ENCODE peak calls at places on chromosomes 5 and 9, in nine cellular contexts. R, A, I, G, S, O, X, P and C are unnamed samples.

GRCh38 chr5:67339219-67339767 is 142.7 kb upstream of the CD180 start:
- DNase-seq in R (no peak), A (no peak), I (no peak), G (no peak), S (no peak), O (no peak), X (no peak), P (no peak), C (no peak)

GRCh38 chr5:66993448-66993847 is 203.2 kb downstream of the CD180 start:
- DNase-seq in R (no peak), A (no peak), I (no peak), G (no peak), S (no peak), O (no peak), X (no peak), P (no peak), C (no peak)

GRCh38 chr5:10192309-10192708 is 57.4 kb downstream of the ATPSCKMT start:
- DNase-seq in R (peak), A (peak), I (no peak), G (no peak), S (no peak), O (no peak), X (peak), P (no peak), C (peak)

GRCh38 chr5:1013238-1013947 is 4.8 kb downstream of the NKD2 start:
- DNase-seq in R (no peak), A (no peak), I (no peak), G (no peak), S (no peak), O (no peak), X (no peak), P (no peak), C (no peak)

GRCh38 chr5:56734066-56734766 is 81.1 kb upstream of the MAP3K1 start:
- DNase-seq in R (no peak), A (no peak), I (no peak), G (no peak), S (no peak), O (no peak), X (peak), P (no peak), C (no peak)

GRCh38 chr9:37390759-37391158 is 31.7 kb upstream of the GRHPR start:
- DNase-seq in R (peak), A (no peak), I (no peak), G (no peak), S (no peak), O (no peak), X (peak), P (no peak), C (no peak)

GRCh38 chr5:133681896-133682295 is 69.6 kb upstream of the FSTL4 start:
- DNase-seq in R (no peak), A (no peak), I (no peak), G (no peak), S (no peak), O (no peak), X (no peak), P (no peak), C (no peak)

GRCh38 chr9:119318371-119318770 is 50.9 kb downstream of the BRINP1 start:
- DNase-seq in R (no peak), A (no peak), I (no peak), G (no peak), S (no peak), O (no peak), X (no peak), P (no peak), C (no peak)

GRCh38 chr5:90351101-90351500 is 58.5 kb downstream of the CETN3 start:
- DNase-seq in R (no peak), A (no peak), I (no peak), G (no peak), S (no peak), O (no peak), X (no peak), P (no peak), C (no peak)

GRCh38 chr5:158590936-158591863 is 508.5 kb downstream of the EBF1 start:
- DNase-seq in R (peak), A (peak), I (no peak), G (no peak), S (no peak), O (no peak), X (peak), P (no peak), C (no peak)

GRCh38 chr9:22142681-22143080 is 133.6 kb upstream of the CDKN2B start:
- DNase-seq in R (peak), A (peak), I (no peak), G (peak), S (no peak), O (no peak), X (peak), P (no peak), C (no peak)

GRCh38 chr5:117077142-117077541 is 502.5 kb upstream of the SEMA6A start:
- DNase-seq in R (peak), A (no peak), I (no peak), G (no peak), S (no peak), O (no peak), X (peak), P (no peak), C (no peak)

GRCh38 chr9:125475385-125475784 is 213.8 kb downstream of the GAPVD1 start:
- DNase-seq in R (no peak), A (no peak), I (no peak), G (no peak), S (no peak), O (no peak), X (no peak), P (no peak), C (no peak)

GRCh38 chr5:122077451-122078115 is 476 bp downstream of the LOX start:
- DNase-seq in R (peak), A (no peak), I (peak), G (peak), S (no peak), O (peak), X (no peak), P (peak), C (no peak)

GRCh38 chr9:31639444-31639843 is 745.0 kb upstream of the ACO1 start:
- DNase-seq in R (no peak), A (no peak), I (no peak), G (no peak), S (no peak), O (no peak), X (no peak), P (no peak), C (no peak)

GRCh38 chr5:172835246-172836030 is 1.4 kb downstream of the ERGIC1 start:
- DNase-seq in R (peak), A (peak), I (no peak), G (no peak), S (peak), O (no peak), X (peak), P (no peak), C (no peak)

GRCh38 chr9:77763566-77763965 is 115.4 kb upstream of the GNA14 start:
- DNase-seq in R (no peak), A (no peak), I (no peak), G (no peak), S (no peak), O (no peak), X (no peak), P (no peak), C (no peak)

GRCh38 chr9:77766587-77766986 is 118.5 kb upstream of the GNA14 start:
- DNase-seq in R (no peak), A (no peak), I (no peak), G (no peak), S (no peak), O (no peak), X (no peak), P (no peak), C (no peak)

GRCh38 chr9:77769246-77769645 is 121.1 kb upstream of the GNA14 start:
- DNase-seq in R (no peak), A (no peak), I (no peak), G (peak), S (no peak), O (no peak), X (no peak), P (no peak), C (no peak)

GRCh38 chr9:77765781-77766259 is 117.7 kb upstream of the GNA14 start:
- DNase-seq in R (no peak), A (no peak), I (no peak), G (no peak), S (no peak), O (no peak), X (no peak), P (no peak), C (no peak)

GRCh38 chr9:77764894-77765780 is 117.0 kb upstream of the GNA14 start:
- DNase-seq in R (peak), A (peak), I (no peak), G (peak), S (no peak), O (no peak), X (peak), P (no peak), C (peak)
- H3K4me3 ChIP-seq in R (no peak), A (no peak), I (no peak), G (no peak), S (no peak), O (no peak), X (no peak), P (no peak), C (no peak)

DNA sequence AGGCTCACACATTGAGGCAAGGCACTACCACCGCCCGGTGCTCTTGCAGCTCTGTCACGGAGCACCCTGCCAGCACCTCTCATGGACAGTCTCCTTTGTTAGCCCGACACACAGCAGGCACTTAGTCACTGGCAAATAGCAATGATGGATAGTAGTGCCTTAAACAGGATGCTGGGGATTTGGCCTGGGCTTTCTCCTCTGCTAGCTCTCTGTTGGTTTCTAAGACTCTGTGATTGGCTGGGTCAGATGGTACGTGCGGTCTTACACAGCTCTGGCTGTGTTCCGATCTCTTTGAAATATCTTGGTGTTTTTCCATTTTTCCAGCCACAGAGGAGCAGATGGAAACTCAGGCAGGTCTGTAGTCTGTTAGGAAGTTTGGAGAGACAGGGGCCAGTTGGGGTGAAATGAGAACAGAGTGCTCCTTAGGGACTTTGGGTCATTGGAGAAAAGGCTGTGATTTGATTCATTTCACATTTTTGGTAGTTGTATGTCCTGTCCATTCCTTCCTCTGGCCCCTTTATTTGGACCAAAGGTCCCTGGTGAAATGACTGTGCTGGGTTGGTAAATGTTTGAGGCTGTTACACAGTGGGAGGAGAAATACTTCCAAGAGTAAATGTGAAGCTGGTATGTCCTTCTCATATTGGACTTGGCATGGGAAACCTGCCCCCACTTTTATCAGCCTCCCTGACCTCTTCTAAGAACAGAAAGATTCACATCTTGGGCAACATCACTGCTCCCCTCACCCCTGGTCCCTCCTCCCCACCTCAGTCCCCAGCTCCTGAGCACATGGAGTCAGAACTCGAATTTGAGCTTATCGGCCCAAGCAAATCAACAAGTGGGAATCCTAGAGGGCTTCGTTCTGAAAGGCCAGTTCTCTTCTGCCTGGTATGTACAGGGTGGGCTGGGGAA is 3.4 kb downstream of the SMIM3 start:
- DNase-seq in R (peak), A (peak), I (peak), G (no peak), S (no peak), O (no peak), X (peak), P (no peak), C (peak)
- H3K4me3 ChIP-seq in R (peak), A (peak), I (no peak), G (no peak), S (no peak), O (no peak), X (peak), P (no peak), C (peak)

GRCh38 chr9:104921067-104921741 is 6.8 kb downstream of the ABCA1 start:
- DNase-seq in R (no peak), A (no peak), I (no peak), G (no peak), S (no peak), O (no peak), X (no peak), P (no peak), C (no peak)
- H3K4me3 ChIP-seq in R (no peak), A (no peak), I (no peak), G (no peak), S (no peak), O (no peak), X (no peak), P (no peak), C (no peak)

DNA sequence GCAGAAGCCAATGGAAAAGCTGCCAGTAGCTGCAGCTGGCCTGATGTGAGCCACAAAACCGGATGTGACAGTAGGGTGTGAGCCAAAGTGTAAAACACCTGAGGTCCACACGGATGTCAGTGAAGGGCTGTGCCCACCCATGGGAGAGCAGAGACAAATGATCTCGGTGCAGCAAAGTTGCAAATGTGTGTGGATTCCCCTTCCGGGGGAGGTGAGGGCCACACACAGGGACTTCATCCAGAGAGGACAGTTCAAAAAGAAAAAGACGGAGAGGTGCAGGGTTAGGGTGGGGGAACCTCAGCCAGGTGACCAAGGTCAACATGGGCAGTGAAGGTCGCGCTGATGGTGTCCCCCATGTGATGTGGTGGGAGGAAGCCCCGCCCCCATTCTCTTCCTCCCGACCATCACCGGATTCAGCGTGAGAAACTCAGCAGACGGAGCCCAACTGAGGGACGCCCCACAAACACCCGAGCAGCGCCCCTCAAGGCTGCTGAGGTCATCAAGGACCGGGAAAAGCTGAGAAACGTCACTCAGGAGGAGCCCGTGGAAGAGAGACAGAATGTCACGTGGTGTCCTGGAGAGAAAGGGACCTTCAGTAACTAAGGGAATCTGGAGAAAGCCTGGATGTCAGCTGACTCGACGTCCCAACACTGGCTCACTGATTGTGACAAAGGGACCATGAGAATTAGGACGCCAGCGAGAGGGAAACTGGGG is 11.4 kb upstream of the PTGDS start:
- DNase-seq in R (peak), A (no peak), I (no peak), G (no peak), S (peak), O (no peak), X (no peak), P (no peak), C (no peak)
- H3K4me3 ChIP-seq in R (no peak), A (no peak), I (no peak), G (no peak), S (peak), O (no peak), X (no peak), P (peak), C (no peak)

GRCh38 chr5:175682664-175683063 is 24.8 kb downstream of the HRH2 start:
- DNase-seq in R (no peak), A (no peak), I (no peak), G (no peak), S (no peak), O (no peak), X (no peak), P (no peak), C (no peak)

GRCh38 chr5:175680020-175680419 is 22.1 kb downstream of the HRH2 start:
- DNase-seq in R (no peak), A (no peak), I (no peak), G (no peak), S (no peak), O (no peak), X (no peak), P (no peak), C (no peak)

GRCh38 chr5:175681975-175682354 is 24.1 kb downstream of the HRH2 start:
- DNase-seq in R (no peak), A (no peak), I (no peak), G (no peak), S (no peak), O (no peak), X (no peak), P (no peak), C (no peak)

GRCh38 chr5:175680463-175680862 is 22.6 kb downstream of the HRH2 start:
- DNase-seq in R (no peak), A (no peak), I (no peak), G (no peak), S (no peak), O (no peak), X (no peak), P (no peak), C (no peak)

DNA sequence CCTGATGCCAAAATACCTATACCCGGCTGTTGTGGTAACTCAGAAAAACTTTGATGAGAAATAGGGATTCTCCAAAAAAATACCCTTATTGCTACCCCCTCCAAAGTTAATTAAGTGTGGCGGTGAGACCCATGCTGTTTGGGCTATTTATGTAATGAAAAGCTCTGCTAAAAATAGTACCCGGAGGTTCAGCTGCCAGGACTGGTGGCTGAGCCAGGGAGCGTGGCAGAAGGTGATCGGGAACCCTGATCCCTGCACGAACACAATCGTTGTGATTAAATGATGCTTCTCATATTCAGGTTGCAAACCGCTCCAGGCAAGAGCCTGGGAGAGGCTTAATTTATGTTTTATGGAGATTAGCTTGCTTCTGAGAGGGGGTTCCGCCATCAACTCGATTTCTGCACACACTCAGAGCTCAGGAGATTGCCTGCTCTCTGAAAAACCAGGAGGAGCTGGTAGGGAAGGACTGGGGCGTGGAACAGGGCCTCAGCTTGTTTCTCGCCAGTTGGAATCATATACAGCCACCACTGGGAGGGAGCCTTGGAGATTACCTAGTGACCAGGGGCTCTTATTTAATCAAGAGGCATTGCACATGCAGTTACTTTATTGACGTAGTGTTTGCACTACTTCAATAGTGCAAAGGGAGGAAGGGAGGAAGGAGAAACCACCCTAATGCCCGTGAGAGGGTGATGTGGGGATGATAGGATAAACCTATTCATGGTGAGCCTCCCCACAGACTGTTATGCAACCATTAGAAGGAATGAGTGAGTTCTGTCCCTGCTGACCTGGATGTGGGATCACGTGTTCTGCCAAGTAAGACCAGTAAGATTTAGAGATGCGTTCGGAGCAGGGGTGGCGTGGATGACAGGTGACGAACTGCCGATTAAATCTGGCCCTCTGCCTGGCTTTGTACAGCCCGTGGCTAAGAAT is 23.4 kb downstream of the HRH2 start:
- DNase-seq in R (no peak), A (no peak), I (no peak), G (no peak), S (no peak), O (no peak), X (no peak), P (no peak), C (no peak)
- H3K4me3 ChIP-seq in R (no peak), A (no peak), I (no peak), G (no peak), S (no peak), O (no peak), X (no peak), P (no peak), C (no peak)

GRCh38 chr9:76570820-76571219 is 111.8 kb downstream of the GCNT1 start:
- DNase-seq in R (no peak), A (no peak), I (no peak), G (no peak), S (no peak), O (no peak), X (no peak), P (no peak), C (no peak)

GRCh38 chr9:76574171-76574767 is 115.3 kb downstream of the GCNT1 start:
- DNase-seq in R (no peak), A (peak), I (no peak), G (no peak), S (no peak), O (no peak), X (no peak), P (no peak), C (no peak)

GRCh38 chr9:76567086-76567485 is 108.1 kb downstream of the GCNT1 start:
- DNase-seq in R (peak), A (peak), I (no peak), G (no peak), S (no peak), O (no peak), X (peak), P (no peak), C (no peak)

GRCh38 chr9:76572205-76572550 is 113.2 kb downstream of the GCNT1 start:
- DNase-seq in R (peak), A (no peak), I (no peak), G (no peak), S (no peak), O (no peak), X (peak), P (no peak), C (no peak)

DNA sequence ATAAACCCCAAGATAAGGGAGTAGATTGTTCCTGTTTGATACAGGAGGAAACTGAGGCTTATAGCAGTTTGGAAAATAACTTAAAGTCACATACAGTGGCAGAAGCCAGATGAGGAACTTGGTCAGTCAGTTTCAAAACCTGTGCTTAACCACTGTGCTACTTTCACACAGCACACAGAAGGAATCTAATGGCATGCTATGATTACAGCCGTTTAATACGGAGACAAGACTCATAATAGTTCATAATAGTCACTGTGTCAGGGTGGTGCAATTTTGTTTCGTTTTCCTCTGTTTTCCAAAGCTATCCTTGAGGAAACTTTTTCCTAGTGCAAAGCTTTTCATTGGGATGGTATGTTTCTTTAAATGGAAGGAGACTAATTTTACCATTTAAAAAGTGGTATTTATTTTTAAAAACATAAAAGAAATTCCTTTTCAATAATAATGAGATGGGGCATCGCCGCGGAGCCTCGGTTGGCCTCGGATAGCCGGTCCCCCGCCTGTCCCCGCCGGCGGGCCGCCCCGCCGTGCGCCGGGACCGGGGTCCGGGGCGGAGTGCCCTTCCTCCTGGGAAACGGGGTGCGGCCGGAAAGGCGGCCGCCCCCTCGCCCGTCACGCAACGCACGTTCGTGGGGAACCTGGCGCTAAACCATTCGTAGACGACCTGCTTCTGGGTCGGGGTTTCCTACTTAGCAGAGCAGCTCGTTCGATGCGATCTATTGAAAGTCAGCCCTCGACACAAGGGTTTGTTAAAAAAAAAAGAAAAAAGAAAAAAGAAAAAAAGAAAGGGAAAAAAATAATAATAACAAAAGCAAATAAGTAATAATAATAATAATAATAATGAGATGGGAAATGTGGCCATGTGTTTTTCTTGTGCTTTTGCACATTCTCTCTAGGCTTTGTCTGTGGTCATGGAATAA is 112.6 kb downstream of the GCNT1 start:
- DNase-seq in R (peak), A (peak), I (no peak), G (peak), S (no peak), O (no peak), X (peak), P (peak), C (no peak)
- H3K4me3 ChIP-seq in R (peak), A (peak), I (no peak), G (peak), S (no peak), O (peak), X (peak), P (peak), C (peak)

GRCh38 chr9:16637218-16637617 is 233.3 kb downstream of the BNC2 start:
- DNase-seq in R (no peak), A (no peak), I (no peak), G (no peak), S (no peak), O (no peak), X (no peak), P (no peak), C (no peak)
- H3K4me3 ChIP-seq in R (no peak), A (no peak), I (no peak), G (no peak), S (no peak), O (no peak), X (no peak), P (no peak), C (no peak)